ENCODE peak calls at places on chromosomes 13 and 19, in six cellular contexts. U is tibial nerve, E is Peyer's patch, G is NB4, N is spleen, O is IMR-90. S is an unnamed sample.
A peak's percentile ranks its signal among the peaks of the same experiment; 100 is the strongest.

GRCh38 chr13:51148952-51149573 is 38.0 kb upstream of the C13orf42 start:
- DNase-seq in U (peak; percentile 60), E (no peak), G (peak; percentile 44), N (no peak), O (peak; percentile 45), S (peak; percentile 11)

GRCh38 chr13:41707192-41707858 is 250.0 kb downstream of the RGCC start:
- DNase-seq in U (no peak), E (no peak), G (no peak), N (no peak), O (no peak), S (no peak)

GRCh38 chr19:13505164-13505695 is 1.0 kb downstream of the CACNA1A start:
- DNase-seq in U (no peak), E (no peak), G (no peak), N (no peak), O (no peak), S (no peak)

GRCh38 chr13:96214804-96215445 is 125.0 kb downstream of the HS6ST3 start:
- DNase-seq in U (no peak), E (no peak), G (peak; percentile 16), N (no peak), O (no peak), S (no peak)

GRCh38 chr13:20487927-20488326 is 37.7 kb downstream of the CRYL1 start:
- DNase-seq in U (no peak), E (no peak), G (no peak), N (no peak), O (no peak), S (no peak)

GRCh38 chr19:30118760-30119159 is 176.7 kb downstream of the URI1 start:
- DNase-seq in U (no peak), E (no peak), G (no peak), N (peak; percentile 49), O (no peak), S (no peak)

GRCh38 chr19:6521718-6522646 is 8.8 kb upstream of the TNFSF9 start:
- DNase-seq in U (no peak), E (peak; percentile 87), G (peak; percentile 67), N (peak; percentile 92), O (no peak), S (peak; percentile 61)

GRCh38 chr19:2282862-2283237 is 875 bp upstream of the PEAK3 start:
- DNase-seq in U (no peak), E (no peak), G (no peak), N (no peak), O (no peak), S (no peak)

GRCh38 chr13:113337556-113337955 is 26.4 kb downstream of the GRTP1 start:
- DNase-seq in U (no peak), E (no peak), G (no peak), N (peak; percentile 68), O (no peak), S (no peak)

GRCh38 chr19:57633832-57634131 is 814 bp downstream of the ZNF211 start:
- DNase-seq in U (no peak), E (no peak), G (no peak), N (peak; percentile 68), O (no peak), S (no peak)

GRCh38 chr19:4733755-4734345 is 10.2 kb upstream of the DPP9 start:
- DNase-seq in U (no peak), E (no peak), G (no peak), N (no peak), O (no peak), S (no peak)

GRCh38 chr19:45166723-45167252 is 6.0 kb upstream of the NKPD1 start:
- DNase-seq in U (no peak), E (no peak), G (no peak), N (peak; percentile 80), O (no peak), S (no peak)

GRCh38 chr19:7840629-7841028 is 10.6 kb downstream of the EVI5L start:
- DNase-seq in U (no peak), E (no peak), G (no peak), N (no peak), O (no peak), S (no peak)

GRCh38 chr19:51552996-51553725 is 17.9 kb upstream of the ZNF175 start:
- DNase-seq in U (peak; percentile 54), E (no peak), G (peak; percentile 79), N (no peak), O (peak; percentile 47), S (peak; percentile 43)

GRCh38 chr13:51067376-51068125 is 43.5 kb downstream of the C13orf42 start:
- DNase-seq in U (no peak), E (no peak), G (no peak), N (no peak), O (no peak), S (no peak)

GRCh38 chr13:20561731-20562130 is 5.2 kb upstream of the IFT88 start:
- DNase-seq in U (no peak), E (no peak), G (no peak), N (no peak), O (no peak), S (no peak)

GRCh38 chr13:104318121-104318520 is 1251.9 kb upstream of the SLC10A2 start:
- DNase-seq in U (no peak), E (no peak), G (peak; percentile 16), N (no peak), O (peak; percentile 49), S (no peak)

GRCh38 chr13:75871059-75871458 is 234.9 kb downstream of the LMO7 start:
- DNase-seq in U (no peak), E (no peak), G (no peak), N (no peak), O (no peak), S (no peak)

GRCh38 chr13:41458939-41459753 is 1.8 kb downstream of the RGCC start:
- DNase-seq in U (no peak), E (peak; percentile 64), G (peak; percentile 83), N (peak; percentile 81), O (peak; percentile 72), S (peak; percentile 65)

GRCh38 chr13:49046002-49046401 is 70.3 kb downstream of the FNDC3A start:
- DNase-seq in U (no peak), E (no peak), G (no peak), N (no peak), O (peak; percentile 36), S (no peak)

GRCh38 chr19:35018379-35018778 is 11.9 kb upstream of the SCN1B start:
- DNase-seq in U (no peak), E (no peak), G (no peak), N (no peak), O (no peak), S (no peak)

GRCh38 chr19:35017507-35017906 is 12.8 kb upstream of the SCN1B start:
- DNase-seq in U (no peak), E (no peak), G (no peak), N (no peak), O (no peak), S (no peak)

GRCh38 chr19:35021596-35021995 is 8.7 kb upstream of the SCN1B start:
- DNase-seq in U (no peak), E (no peak), G (no peak), N (no peak), O (no peak), S (no peak)

GRCh38 chr19:35021016-35021415 is 9.3 kb upstream of the SCN1B start:
- DNase-seq in U (no peak), E (no peak), G (no peak), N (no peak), O (no peak), S (no peak)

GRCh38 chr19:35019144-35019543 is 11.1 kb upstream of the SCN1B start:
- DNase-seq in U (no peak), E (no peak), G (no peak), N (no peak), O (no peak), S (no peak)
- TF ChIP-seq POLR2A in U (no peak), E (no peak), G (no peak), N (no peak), O (no peak), S (no peak)

GRCh38 chr13:98290261-98290660 is 113.2 kb upstream of the RNF113B start:
- DNase-seq in U (no peak), E (no peak), G (no peak), N (no peak), O (no peak), S (no peak)
- TF ChIP-seq POLR2A in U (no peak), E (no peak), G (no peak), N (no peak), O (no peak), S (no peak)

GRCh38 chr13:105920375-105920774 is 615.1 kb downstream of the EFNB2 start:
- DNase-seq in U (no peak), E (no peak), G (peak; percentile 64), N (no peak), O (peak; percentile 87), S (peak; percentile 21)

GRCh38 chr13:105921711-105922110 is 613.8 kb downstream of the EFNB2 start:
- DNase-seq in U (no peak), E (no peak), G (no peak), N (no peak), O (no peak), S (peak; percentile 48)

GRCh38 chr13:105914637-105915036 is 620.8 kb downstream of the EFNB2 start:
- DNase-seq in U (no peak), E (no peak), G (no peak), N (no peak), O (peak; percentile 95), S (no peak)

GRCh38 chr13:105915451-105915850 is 620.0 kb downstream of the EFNB2 start:
- DNase-seq in U (no peak), E (no peak), G (no peak), N (no peak), O (no peak), S (no peak)

GRCh38 chr13:105918842-105919741 is 616.4 kb downstream of the EFNB2 start:
- DNase-seq in U (no peak), E (no peak), G (peak; percentile 74), N (no peak), O (peak; percentile 82), S (peak; percentile 80)
- TF ChIP-seq POLR2A in U (no peak), E (no peak), G (no peak), N (no peak), O (no peak), S (peak; percentile 68)

GRCh38 chr13:46378411-46378810 is 8.6 kb downstream of the RUBCNL start:
- DNase-seq in U (no peak), E (no peak), G (peak; percentile 82), N (no peak), O (no peak), S (no peak)
- TF ChIP-seq POLR2A in U (no peak), E (no peak), G (no peak), N (no peak), O (no peak), S (no peak)

DNA sequence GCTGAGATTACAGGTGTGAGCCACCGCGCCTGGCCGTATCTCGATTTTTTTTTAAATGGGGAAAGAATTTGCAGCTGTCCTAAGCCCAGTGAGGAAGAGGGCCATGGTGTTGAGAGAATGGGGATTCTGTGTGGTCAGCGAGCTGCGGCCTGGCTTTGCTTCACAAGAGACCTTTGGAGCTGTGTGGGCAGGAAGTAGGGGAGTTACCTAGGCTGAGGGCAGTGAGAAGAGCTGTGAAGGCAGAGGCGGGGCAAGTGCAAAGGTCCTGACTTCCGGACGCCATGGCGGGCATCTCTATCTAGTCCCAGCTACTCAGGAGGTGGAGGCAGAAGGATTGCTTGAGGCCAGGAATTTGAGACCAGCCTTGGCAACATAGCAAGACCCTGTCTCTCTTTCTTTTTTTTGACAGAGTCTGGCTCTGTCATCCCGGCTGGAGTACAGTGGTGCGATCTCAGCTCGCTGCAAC is 4.9 kb downstream of the AP2A1 start:
- DNase-seq in U (no peak), E (no peak), G (no peak), N (no peak), O (no peak), S (peak; percentile 45)
- TF ChIP-seq POLR2A in U (no peak), E (no peak), G (no peak), N (no peak), O (no peak), S (no peak)

GRCh38 chr19:10916602-10917001 is 11.8 kb downstream of the YIPF2 start:
- DNase-seq in U (no peak), E (no peak), G (no peak), N (no peak), O (no peak), S (no peak)
- TF ChIP-seq POLR2A in U (no peak), E (no peak), G (no peak), N (no peak), O (no peak), S (no peak)

GRCh38 chr13:31160857-31161582 is 684 bp downstream of the HSPH1 start:
- DNase-seq in U (peak; percentile 61), E (peak; percentile 56), G (peak; percentile 85), N (peak; percentile 89), O (peak; percentile 75), S (peak; percentile 70)
- TF ChIP-seq POLR2A in U (peak; percentile 17), E (no peak), G (no peak), N (no peak), O (peak; percentile 64), S (peak; percentile 22)